ENCODE peak calls at places on chromosomes 16 and 17, in six cellular contexts. One of them, this sample, is unnamed. For H3K4me1, the result is how much of the 10 kb centered on the place peaks cover.

GRCh38 chr17:28811594-28812135 is 30.9 kb downstream of the FAM222B start:
- DNase-seq in Caco-2: no peak
- DNase-seq in adipocyte: peak
- DNase-seq in PC-3: peak
- DNase-seq in pancreas: no peak
- DNase-seq in tibial artery: no peak
- DNase-seq in this sample: peak

GRCh38 chr17:65220732-65221131 is 83.6 kb downstream of the RGS9 start:
- DNase-seq in Caco-2: peak
- DNase-seq in PC-3: peak
- DNase-seq in adipocyte: peak
- DNase-seq in tibial artery: no peak
- DNase-seq in pancreas: no peak
- DNase-seq in this sample: no peak

GRCh38 chr17:67212716-67213417 is 32.1 kb downstream of the HELZ start:
- DNase-seq in adipocyte: peak
- DNase-seq in pancreas: no peak
- DNase-seq in PC-3: peak
- DNase-seq in tibial artery: no peak
- DNase-seq in Caco-2: no peak
- DNase-seq in this sample: no peak

GRCh38 chr16:56225013-56225742 is 33.9 kb downstream of the GNAO1 start:
- DNase-seq in tibial artery: no peak
- DNase-seq in PC-3: no peak
- DNase-seq in adipocyte: no peak
- DNase-seq in pancreas: no peak
- DNase-seq in Caco-2: no peak
- DNase-seq in this sample: no peak

GRCh38 chr17:8140413-8141029 is 11.7 kb downstream of the PER1 start:
- DNase-seq in pancreas: peak
- DNase-seq in tibial artery: peak
- DNase-seq in Caco-2: no peak
- DNase-seq in PC-3: no peak
- DNase-seq in adipocyte: no peak
- DNase-seq in this sample: no peak

GRCh38 chr17:43736389-43736788 is 22.2 kb downstream of the SOST start:
- DNase-seq in tibial artery: no peak
- DNase-seq in PC-3: no peak
- DNase-seq in adipocyte: peak
- DNase-seq in pancreas: no peak
- DNase-seq in Caco-2: no peak
- DNase-seq in this sample: no peak

GRCh38 chr16:57039148-57039812 is 49.9 kb downstream of the NLRC5 start:
- DNase-seq in Caco-2: no peak
- DNase-seq in adipocyte: peak
- DNase-seq in pancreas: no peak
- DNase-seq in PC-3: no peak
- DNase-seq in tibial artery: no peak
- DNase-seq in this sample: peak

GRCh38 chr16:56606688-56607618 is 1.4 kb upstream of the MT2A start:
- DNase-seq in adipocyte: peak
- DNase-seq in pancreas: peak
- DNase-seq in tibial artery: peak
- DNase-seq in PC-3: peak
- DNase-seq in Caco-2: no peak
- DNase-seq in this sample: no peak

GRCh38 chr17:57009737-57010445 is 32.0 kb downstream of the SCPEP1 start:
- DNase-seq in adipocyte: peak
- DNase-seq in tibial artery: peak
- DNase-seq in PC-3: peak
- DNase-seq in pancreas: peak
- DNase-seq in Caco-2: peak
- DNase-seq in this sample: peak

GRCh38 chr17:18026408-18026776 is 12.6 kb downstream of the ATPAF2 start:
- DNase-seq in pancreas: no peak
- DNase-seq in tibial artery: no peak
- DNase-seq in Caco-2: no peak
- DNase-seq in adipocyte: peak
- DNase-seq in PC-3: peak
- DNase-seq in this sample: no peak

GRCh38 chr17:76626442-76626841 is 17.1 kb downstream of the ST6GALNAC1 start:
- DNase-seq in pancreas: no peak
- DNase-seq in PC-3: no peak
- DNase-seq in tibial artery: no peak
- DNase-seq in Caco-2: no peak
- DNase-seq in adipocyte: no peak
- DNase-seq in this sample: no peak

GRCh38 chr16:84741351-84741791 is 41.6 kb downstream of the USP10 start:
- DNase-seq in adipocyte: peak
- DNase-seq in tibial artery: no peak
- DNase-seq in Caco-2: no peak
- DNase-seq in pancreas: no peak
- DNase-seq in PC-3: peak
- DNase-seq in this sample: no peak

GRCh38 chr17:29565643-29566472 is 979 bp downstream of the ABHD15 start:
- DNase-seq in tibial artery: no peak
- DNase-seq in Caco-2: peak
- DNase-seq in PC-3: no peak
- DNase-seq in adipocyte: no peak
- DNase-seq in pancreas: peak
- DNase-seq in this sample: peak

GRCh38 chr16:23081675-23082119 is 67.6 kb downstream of the USP31 start:
- DNase-seq in Caco-2: no peak
- DNase-seq in adipocyte: peak
- DNase-seq in pancreas: no peak
- DNase-seq in tibial artery: no peak
- DNase-seq in PC-3: no peak
- DNase-seq in this sample: no peak

GRCh38 chr16:28237754-28238357 is 26.1 kb upstream of the XPO6 start:
- DNase-seq in pancreas: no peak
- DNase-seq in PC-3: no peak
- DNase-seq in adipocyte: no peak
- DNase-seq in tibial artery: no peak
- DNase-seq in Caco-2: no peak
- DNase-seq in this sample: no peak

GRCh38 chr17:72804949-72805348 is 287.5 kb downstream of the SLC39A11 start:
- DNase-seq in Caco-2: no peak
- DNase-seq in PC-3: peak
- DNase-seq in tibial artery: no peak
- DNase-seq in pancreas: no peak
- DNase-seq in adipocyte: peak
- DNase-seq in this sample: no peak

GRCh38 chr16:76396977-76397376 is 119.8 kb downstream of the CNTNAP4 start:
- DNase-seq in pancreas: no peak
- DNase-seq in adipocyte: no peak
- DNase-seq in Caco-2: no peak
- DNase-seq in PC-3: no peak
- DNase-seq in tibial artery: no peak
- DNase-seq in this sample: no peak

GRCh38 chr16:73068546-73069401 is 20.8 kb upstream of the ZFHX3 start:
- DNase-seq in tibial artery: peak
- DNase-seq in PC-3: peak
- DNase-seq in Caco-2: no peak
- DNase-seq in adipocyte: peak
- DNase-seq in pancreas: no peak
- DNase-seq in this sample: no peak

GRCh38 chr16:10266809-10267208 is 84.6 kb upstream of the GRIN2A start:
- DNase-seq in tibial artery: no peak
- DNase-seq in Caco-2: no peak
- DNase-seq in adipocyte: no peak
- DNase-seq in pancreas: no peak
- DNase-seq in PC-3: no peak
- DNase-seq in this sample: no peak

GRCh38 chr17:60390881-60391418 is 983 bp downstream of the USP32 start:
- DNase-seq in pancreas: peak
- DNase-seq in Caco-2: no peak
- DNase-seq in tibial artery: peak
- DNase-seq in PC-3: peak
- DNase-seq in adipocyte: peak
- DNase-seq in this sample: peak

GRCh38 chr17:42520540-42520951 is 15.5 kb upstream of the NAGLU start:
- DNase-seq in tibial artery: no peak
- DNase-seq in Caco-2: no peak
- DNase-seq in PC-3: no peak
- DNase-seq in pancreas: no peak
- DNase-seq in adipocyte: no peak
- DNase-seq in this sample: no peak

GRCh38 chr17:34261568-34261967 is 6.5 kb downstream of the CCL2 start:
- DNase-seq in PC-3: no peak
- DNase-seq in Caco-2: no peak
- DNase-seq in tibial artery: no peak
- DNase-seq in adipocyte: no peak
- DNase-seq in pancreas: no peak
- DNase-seq in this sample: no peak

GRCh38 chr16:64428463-64428862 is 693.4 kb downstream of the CDH11 start:
- DNase-seq in pancreas: no peak
- DNase-seq in Caco-2: no peak
- DNase-seq in adipocyte: peak
- DNase-seq in tibial artery: no peak
- DNase-seq in PC-3: peak
- DNase-seq in this sample: no peak

GRCh38 chr17:55730380-55730779 is 7.7 kb upstream of the TMEM100 start:
- DNase-seq in pancreas: no peak
- DNase-seq in PC-3: no peak
- DNase-seq in tibial artery: no peak
- DNase-seq in Caco-2: no peak
- DNase-seq in adipocyte: peak
- DNase-seq in this sample: no peak

GRCh38 chr16:9527976-9528375 is 436.5 kb downstream of the HAPSTR1 start:
- DNase-seq in tibial artery: no peak
- DNase-seq in pancreas: no peak
- DNase-seq in PC-3: no peak
- DNase-seq in adipocyte: no peak
- DNase-seq in Caco-2: no peak
- DNase-seq in this sample: no peak

GRCh38 chr17:35898283-35899070 is 18.3 kb upstream of the CCL5 start:
- DNase-seq in PC-3: peak
- DNase-seq in Caco-2: no peak
- DNase-seq in adipocyte: no peak
- DNase-seq in pancreas: peak
- DNase-seq in tibial artery: no peak
- DNase-seq in this sample: peak

GRCh38 chr17:42107597-42108576 is 4.6 kb downstream of the DHX58 start:
- DNase-seq in Caco-2: peak
- DNase-seq in adipocyte: peak
- DNase-seq in PC-3: no peak
- DNase-seq in pancreas: peak
- DNase-seq in tibial artery: peak
- DNase-seq in this sample: peak

GRCh38 chr17:7136266-7136877 is 21.8 kb upstream of the ASGR2 start:
- DNase-seq in pancreas: peak
- DNase-seq in PC-3: peak
- DNase-seq in adipocyte: peak
- DNase-seq in tibial artery: peak
- DNase-seq in Caco-2: peak
- DNase-seq in this sample: peak

DNA sequence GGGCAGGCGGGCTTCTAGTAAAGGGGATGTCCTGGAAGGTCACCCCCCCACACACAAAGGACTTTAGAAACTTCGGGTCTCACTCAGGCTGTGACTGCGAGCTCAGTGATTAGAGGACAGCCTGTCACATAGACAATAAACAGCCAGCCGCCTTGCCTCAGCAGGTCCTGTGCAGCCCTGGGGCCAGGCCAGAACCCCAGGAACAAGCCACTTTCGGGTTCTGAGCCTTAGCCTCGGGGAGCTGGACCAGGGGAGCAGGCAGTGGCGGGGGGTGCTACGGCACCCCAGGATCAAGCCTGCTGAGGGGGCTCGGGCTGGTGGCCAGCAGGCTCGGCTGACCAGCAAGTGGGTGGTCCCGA is 1.1 kb downstream of the GAS7 start:
- DNase-seq in tibial artery: no peak
- DNase-seq in Caco-2: no peak
- DNase-seq in PC-3: no peak
- DNase-seq in pancreas: no peak
- DNase-seq in adipocyte: peak
- DNase-seq in this sample: no peak
- H3K4me3 ChIP-seq in tibial artery: peak
- H3K4me3 ChIP-seq in Caco-2: no peak
- H3K4me3 ChIP-seq in PC-3: no peak
- H3K4me3 ChIP-seq in pancreas: peak
- H3K4me3 ChIP-seq in adipocyte: peak
- H3K4me3 ChIP-seq in this sample: peak

GRCh38 chr17:48591435-48592077 is 1.5 kb upstream of the HOXB3 start:
- DNase-seq in PC-3: no peak
- DNase-seq in pancreas: no peak
- DNase-seq in tibial artery: no peak
- DNase-seq in Caco-2: no peak
- DNase-seq in adipocyte: no peak
- DNase-seq in this sample: no peak
- H3K4me1 ChIP-seq in PC-3: under half
- H3K4me1 ChIP-seq in pancreas: under half
- H3K4me1 ChIP-seq in tibial artery: under half
- H3K4me1 ChIP-seq in Caco-2: under half
- H3K4me1 ChIP-seq in adipocyte: under half
- H3K4me1 ChIP-seq in this sample: under half

GRCh38 chr17:49387374-49388289 is 25.6 kb upstream of the ZNF652 start:
- DNase-seq in PC-3: no peak
- DNase-seq in tibial artery: no peak
- DNase-seq in pancreas: no peak
- DNase-seq in Caco-2: no peak
- DNase-seq in adipocyte: no peak
- DNase-seq in this sample: no peak
- H3K4me3 ChIP-seq in PC-3: no peak
- H3K4me3 ChIP-seq in tibial artery: no peak
- H3K4me3 ChIP-seq in pancreas: no peak
- H3K4me3 ChIP-seq in Caco-2: no peak
- H3K4me3 ChIP-seq in adipocyte: no peak
- H3K4me3 ChIP-seq in this sample: no peak

GRCh38 chr17:48441862-48442261 is 11.8 kb upstream of the SKAP1 start:
- DNase-seq in PC-3: no peak
- DNase-seq in tibial artery: no peak
- DNase-seq in pancreas: no peak
- DNase-seq in adipocyte: no peak
- DNase-seq in Caco-2: no peak
- DNase-seq in this sample: no peak
- H3K4me1 ChIP-seq in PC-3: under half
- H3K4me1 ChIP-seq in tibial artery: under half
- H3K4me1 ChIP-seq in pancreas: under half
- H3K4me1 ChIP-seq in adipocyte: under half
- H3K4me1 ChIP-seq in Caco-2: under half
- H3K4me1 ChIP-seq in this sample: under half

DNA sequence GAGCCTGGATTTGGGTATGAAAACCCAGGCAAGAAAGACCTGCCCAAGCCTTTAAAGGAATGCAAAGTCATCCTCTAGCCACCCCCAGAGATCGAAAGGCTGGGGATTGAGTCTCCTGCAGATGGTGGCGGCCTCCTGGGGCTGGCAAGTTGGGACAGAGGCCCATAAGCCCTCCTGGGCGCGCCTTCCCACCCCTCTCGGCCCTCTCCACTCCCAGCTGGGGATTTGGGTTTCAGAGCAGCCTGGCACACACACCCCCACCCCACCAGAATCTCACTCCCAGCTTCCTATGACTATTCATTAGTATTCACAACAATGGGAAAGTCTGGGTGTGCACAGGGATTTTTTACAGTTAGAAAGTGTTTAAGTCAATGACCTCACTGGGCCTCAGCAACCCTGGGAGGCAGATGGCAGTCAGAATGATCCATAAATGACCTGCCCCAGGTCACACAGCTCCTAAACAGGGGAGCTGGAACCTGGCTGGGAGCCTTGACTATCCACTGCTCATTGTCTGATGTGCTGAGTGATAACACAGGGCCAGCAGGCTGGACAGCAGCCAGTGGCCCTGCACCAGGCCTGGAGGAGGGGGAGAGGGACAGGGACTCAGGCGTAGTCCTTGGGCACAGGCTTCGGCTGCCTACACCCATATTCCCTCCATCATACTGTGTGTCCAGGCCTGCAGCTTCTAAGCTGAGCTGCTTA is 12.1 kb downstream of the NHERF1 start:
- DNase-seq in pancreas: no peak
- DNase-seq in Caco-2: no peak
- DNase-seq in adipocyte: no peak
- DNase-seq in PC-3: no peak
- DNase-seq in tibial artery: no peak
- DNase-seq in this sample: no peak
- H3K4me3 ChIP-seq in pancreas: no peak
- H3K4me3 ChIP-seq in Caco-2: no peak
- H3K4me3 ChIP-seq in adipocyte: no peak
- H3K4me3 ChIP-seq in PC-3: no peak
- H3K4me3 ChIP-seq in tibial artery: no peak
- H3K4me3 ChIP-seq in this sample: peak

This sample was measured in small intestine.